ENCODE peak calls at places on chromosomes 13 and 19, in ten cellular contexts. One of them, this sample, is unnamed. For H3K36me3, the result is how much of the 10 kb centered on the place peaks cover.

GRCh38 chr19:33134571-33135041 is 2.7 kb downstream of the WDR88 start:
- DNase-seq in cardiac muscle cell: no peak
- DNase-seq in kidney: peak
- DNase-seq in adrenal gland: no peak
- DNase-seq in psoas muscle: no peak
- DNase-seq in tibial nerve: no peak
- DNase-seq in GM23338: peak
- DNase-seq in PC-3: no peak
- DNase-seq in effector memory CD4-positive, alpha-beta T cell: no peak
- DNase-seq in Karpas-422: no peak
- DNase-seq in this sample: no peak

GRCh38 chr19:9835507-9835949 is 410 bp downstream of the PIN1 start:
- DNase-seq in psoas muscle: no peak
- DNase-seq in tibial nerve: no peak
- DNase-seq in effector memory CD4-positive, alpha-beta T cell: no peak
- DNase-seq in adrenal gland: no peak
- DNase-seq in Karpas-422: peak
- DNase-seq in cardiac muscle cell: no peak
- DNase-seq in PC-3: no peak
- DNase-seq in GM23338: no peak
- DNase-seq in kidney: no peak
- DNase-seq in this sample: no peak

GRCh38 chr19:30062331-30063183 is 120.5 kb downstream of the URI1 start:
- DNase-seq in PC-3: no peak
- DNase-seq in tibial nerve: no peak
- DNase-seq in effector memory CD4-positive, alpha-beta T cell: no peak
- DNase-seq in psoas muscle: no peak
- DNase-seq in Karpas-422: no peak
- DNase-seq in cardiac muscle cell: no peak
- DNase-seq in kidney: peak
- DNase-seq in adrenal gland: no peak
- DNase-seq in GM23338: no peak
- DNase-seq in this sample: no peak

GRCh38 chr13:106486287-106486686 is 49.2 kb downstream of the EFNB2 start:
- DNase-seq in PC-3: no peak
- DNase-seq in effector memory CD4-positive, alpha-beta T cell: no peak
- DNase-seq in cardiac muscle cell: no peak
- DNase-seq in tibial nerve: no peak
- DNase-seq in GM23338: no peak
- DNase-seq in psoas muscle: no peak
- DNase-seq in Karpas-422: no peak
- DNase-seq in adrenal gland: no peak
- DNase-seq in kidney: no peak
- DNase-seq in this sample: no peak

GRCh38 chr13:65965496-65965895 is 1264.6 kb downstream of the PCDH9 start:
- DNase-seq in cardiac muscle cell: no peak
- DNase-seq in tibial nerve: no peak
- DNase-seq in psoas muscle: no peak
- DNase-seq in kidney: no peak
- DNase-seq in Karpas-422: no peak
- DNase-seq in effector memory CD4-positive, alpha-beta T cell: no peak
- DNase-seq in PC-3: peak
- DNase-seq in GM23338: no peak
- DNase-seq in adrenal gland: no peak
- DNase-seq in this sample: no peak

GRCh38 chr19:13597625-13598024 is 91.3 kb upstream of the CACNA1A start:
- DNase-seq in PC-3: peak
- DNase-seq in GM23338: peak
- DNase-seq in cardiac muscle cell: peak
- DNase-seq in tibial nerve: no peak
- DNase-seq in effector memory CD4-positive, alpha-beta T cell: peak
- DNase-seq in kidney: no peak
- DNase-seq in Karpas-422: peak
- DNase-seq in adrenal gland: peak
- DNase-seq in psoas muscle: no peak
- DNase-seq in this sample: peak

GRCh38 chr13:36163809-36164308 is 32.7 kb upstream of the DCLK1 start:
- DNase-seq in cardiac muscle cell: peak
- DNase-seq in GM23338: peak
- DNase-seq in Karpas-422: no peak
- DNase-seq in psoas muscle: peak
- DNase-seq in kidney: peak
- DNase-seq in tibial nerve: peak
- DNase-seq in adrenal gland: peak
- DNase-seq in PC-3: peak
- DNase-seq in effector memory CD4-positive, alpha-beta T cell: no peak
- DNase-seq in this sample: peak

GRCh38 chr13:45073809-45074208 is 46.5 kb upstream of the GTF2F2 start:
- DNase-seq in GM23338: peak
- DNase-seq in effector memory CD4-positive, alpha-beta T cell: no peak
- DNase-seq in adrenal gland: no peak
- DNase-seq in kidney: no peak
- DNase-seq in Karpas-422: peak
- DNase-seq in cardiac muscle cell: no peak
- DNase-seq in psoas muscle: no peak
- DNase-seq in tibial nerve: no peak
- DNase-seq in PC-3: no peak
- DNase-seq in this sample: no peak

GRCh38 chr13:29556742-29557141 is 38.7 kb downstream of the SLC7A1 start:
- DNase-seq in cardiac muscle cell: no peak
- DNase-seq in Karpas-422: no peak
- DNase-seq in effector memory CD4-positive, alpha-beta T cell: no peak
- DNase-seq in adrenal gland: no peak
- DNase-seq in psoas muscle: no peak
- DNase-seq in kidney: no peak
- DNase-seq in PC-3: no peak
- DNase-seq in tibial nerve: no peak
- DNase-seq in GM23338: no peak
- DNase-seq in this sample: no peak

GRCh38 chr13:74443623-74444022 is 309.4 kb upstream of the KLF12 start:
- DNase-seq in adrenal gland: peak
- DNase-seq in kidney: no peak
- DNase-seq in tibial nerve: no peak
- DNase-seq in PC-3: peak
- DNase-seq in cardiac muscle cell: no peak
- DNase-seq in psoas muscle: no peak
- DNase-seq in effector memory CD4-positive, alpha-beta T cell: no peak
- DNase-seq in Karpas-422: no peak
- DNase-seq in GM23338: no peak
- DNase-seq in this sample: no peak

GRCh38 chr19:49555600-49556411 is 24.6 kb downstream of the NOSIP start:
- DNase-seq in PC-3: peak
- DNase-seq in tibial nerve: peak
- DNase-seq in adrenal gland: peak
- DNase-seq in Karpas-422: peak
- DNase-seq in kidney: peak
- DNase-seq in effector memory CD4-positive, alpha-beta T cell: peak
- DNase-seq in GM23338: peak
- DNase-seq in psoas muscle: peak
- DNase-seq in cardiac muscle cell: peak
- DNase-seq in this sample: peak

GRCh38 chr19:41939861-41940442 is 11.7 kb upstream of the ERFL start:
- DNase-seq in PC-3: no peak
- DNase-seq in effector memory CD4-positive, alpha-beta T cell: peak
- DNase-seq in psoas muscle: no peak
- DNase-seq in kidney: peak
- DNase-seq in GM23338: peak
- DNase-seq in cardiac muscle cell: peak
- DNase-seq in tibial nerve: no peak
- DNase-seq in Karpas-422: peak
- DNase-seq in adrenal gland: no peak
- DNase-seq in this sample: no peak

DNA sequence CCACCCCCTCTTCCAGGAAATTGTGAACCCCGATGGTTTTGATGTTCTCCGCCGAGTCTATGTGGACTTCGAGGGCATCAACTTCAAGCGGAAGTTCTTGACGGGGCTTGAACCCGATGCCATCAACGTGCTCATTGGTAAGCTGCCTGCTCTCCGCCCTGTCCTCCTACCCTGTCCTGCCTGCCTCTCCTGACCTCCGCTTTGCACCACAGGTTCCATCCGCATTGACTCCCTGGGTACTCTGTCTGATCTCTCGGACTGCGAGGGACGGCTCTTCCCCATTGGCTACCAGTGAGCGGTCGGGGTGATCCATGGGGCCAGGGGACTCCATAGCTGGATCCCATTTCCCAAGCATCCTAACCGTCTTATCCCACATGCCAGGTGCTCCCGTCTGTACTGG is 11.9 kb downstream of the IGFLR1 start:
- DNase-seq in PC-3: no peak
- DNase-seq in effector memory CD4-positive, alpha-beta T cell: no peak
- DNase-seq in cardiac muscle cell: no peak
- DNase-seq in tibial nerve: no peak
- DNase-seq in adrenal gland: no peak
- DNase-seq in kidney: no peak
- DNase-seq in psoas muscle: peak
- DNase-seq in GM23338: no peak
- DNase-seq in Karpas-422: no peak
- DNase-seq in this sample: no peak
- H3K36me3 ChIP-seq in PC-3: under half
- H3K36me3 ChIP-seq in effector memory CD4-positive, alpha-beta T cell: half or more
- H3K36me3 ChIP-seq in cardiac muscle cell: half or more
- H3K36me3 ChIP-seq in tibial nerve: half or more
- H3K36me3 ChIP-seq in adrenal gland: half or more
- H3K36me3 ChIP-seq in kidney: half or more
- H3K36me3 ChIP-seq in psoas muscle: under half
- H3K36me3 ChIP-seq in GM23338: under half
- H3K36me3 ChIP-seq in Karpas-422: under half
- H3K36me3 ChIP-seq in this sample: under half

GRCh38 chr19:46378268-46378667 is 31.4 kb downstream of the PPP5C start:
- DNase-seq in kidney: no peak
- DNase-seq in adrenal gland: no peak
- DNase-seq in cardiac muscle cell: no peak
- DNase-seq in PC-3: no peak
- DNase-seq in Karpas-422: no peak
- DNase-seq in psoas muscle: no peak
- DNase-seq in GM23338: no peak
- DNase-seq in tibial nerve: no peak
- DNase-seq in effector memory CD4-positive, alpha-beta T cell: no peak
- DNase-seq in this sample: no peak

GRCh38 chr19:46373573-46374359 is 26.9 kb downstream of the PPP5C start:
- DNase-seq in psoas muscle: peak
- DNase-seq in Karpas-422: no peak
- DNase-seq in tibial nerve: no peak
- DNase-seq in adrenal gland: peak
- DNase-seq in cardiac muscle cell: no peak
- DNase-seq in PC-3: peak
- DNase-seq in kidney: peak
- DNase-seq in GM23338: peak
- DNase-seq in effector memory CD4-positive, alpha-beta T cell: no peak
- DNase-seq in this sample: peak

GRCh38 chr19:46372901-46373572 is 26.1 kb downstream of the PPP5C start:
- DNase-seq in PC-3: peak
- DNase-seq in tibial nerve: no peak
- DNase-seq in Karpas-422: no peak
- DNase-seq in cardiac muscle cell: no peak
- DNase-seq in adrenal gland: no peak
- DNase-seq in GM23338: peak
- DNase-seq in effector memory CD4-positive, alpha-beta T cell: no peak
- DNase-seq in psoas muscle: no peak
- DNase-seq in kidney: peak
- DNase-seq in this sample: no peak

GRCh38 chr19:46374526-46375475 is 27.9 kb downstream of the PPP5C start:
- DNase-seq in psoas muscle: no peak
- DNase-seq in Karpas-422: no peak
- DNase-seq in cardiac muscle cell: no peak
- DNase-seq in adrenal gland: no peak
- DNase-seq in kidney: no peak
- DNase-seq in GM23338: no peak
- DNase-seq in effector memory CD4-positive, alpha-beta T cell: no peak
- DNase-seq in tibial nerve: no peak
- DNase-seq in PC-3: no peak
- DNase-seq in this sample: no peak

GRCh38 chr19:46376241-46377153 is 29.6 kb downstream of the PPP5C start:
- DNase-seq in adrenal gland: no peak
- DNase-seq in GM23338: no peak
- DNase-seq in psoas muscle: no peak
- DNase-seq in effector memory CD4-positive, alpha-beta T cell: no peak
- DNase-seq in PC-3: no peak
- DNase-seq in kidney: peak
- DNase-seq in tibial nerve: no peak
- DNase-seq in cardiac muscle cell: no peak
- DNase-seq in Karpas-422: no peak
- DNase-seq in this sample: no peak
- H3K36me3 ChIP-seq in adrenal gland: half or more
- H3K36me3 ChIP-seq in GM23338: under half
- H3K36me3 ChIP-seq in psoas muscle: under half
- H3K36me3 ChIP-seq in effector memory CD4-positive, alpha-beta T cell: under half
- H3K36me3 ChIP-seq in PC-3: under half
- H3K36me3 ChIP-seq in kidney: under half
- H3K36me3 ChIP-seq in tibial nerve: half or more
- H3K36me3 ChIP-seq in cardiac muscle cell: under half
- H3K36me3 ChIP-seq in Karpas-422: under half
- H3K36me3 ChIP-seq in this sample: under half

DNA sequence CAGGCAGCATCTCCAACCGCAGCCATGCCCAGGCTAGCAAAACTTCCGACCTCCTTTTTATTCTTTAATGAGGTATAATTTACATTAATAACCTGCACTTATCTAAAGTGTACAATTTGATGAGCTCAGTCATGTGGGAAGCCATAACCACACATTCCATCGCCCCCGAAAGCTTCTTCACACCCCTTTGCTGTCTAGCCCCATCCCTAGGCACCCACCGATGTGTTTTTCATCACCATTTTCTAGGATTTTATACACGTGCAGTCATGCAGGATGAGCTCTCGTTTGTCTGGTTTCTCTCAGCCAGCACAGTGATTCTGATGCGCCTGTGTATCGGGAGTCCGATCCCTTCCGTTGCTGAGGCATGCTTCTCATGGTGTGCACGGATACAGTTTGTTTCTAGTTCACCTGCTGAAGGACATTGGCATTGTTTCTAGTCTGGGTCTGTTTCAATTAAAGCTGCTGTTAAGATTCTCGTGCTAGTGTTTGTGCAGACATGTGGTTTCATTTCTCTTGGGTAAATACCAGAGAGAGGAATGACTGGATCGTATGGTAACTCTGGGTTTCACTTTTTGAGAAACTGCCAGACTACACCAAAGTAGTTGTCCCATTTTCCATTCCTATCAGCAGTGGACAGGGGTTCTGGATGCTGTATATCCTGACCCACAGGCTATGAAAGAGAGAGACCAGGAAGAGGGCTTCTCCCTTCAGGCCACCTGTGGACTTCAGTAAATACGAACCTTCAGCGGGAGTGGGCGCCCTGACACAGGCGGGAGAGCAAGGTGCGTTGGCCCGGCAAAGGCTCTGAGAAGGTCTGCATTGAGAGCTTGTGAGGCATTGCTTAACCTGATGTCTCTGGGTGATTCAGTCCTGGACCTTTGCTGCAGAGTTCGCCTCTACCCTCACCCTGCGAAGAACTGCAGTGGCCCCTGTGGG is 4.9 kb downstream of the AP1M1 start:
- DNase-seq in cardiac muscle cell: no peak
- DNase-seq in adrenal gland: no peak
- DNase-seq in PC-3: no peak
- DNase-seq in tibial nerve: no peak
- DNase-seq in effector memory CD4-positive, alpha-beta T cell: no peak
- DNase-seq in GM23338: no peak
- DNase-seq in Karpas-422: no peak
- DNase-seq in psoas muscle: no peak
- DNase-seq in kidney: no peak
- DNase-seq in this sample: no peak
- H3K36me3 ChIP-seq in cardiac muscle cell: under half
- H3K36me3 ChIP-seq in adrenal gland: under half
- H3K36me3 ChIP-seq in PC-3: under half
- H3K36me3 ChIP-seq in tibial nerve: half or more
- H3K36me3 ChIP-seq in effector memory CD4-positive, alpha-beta T cell: under half
- H3K36me3 ChIP-seq in GM23338: under half
- H3K36me3 ChIP-seq in Karpas-422: under half
- H3K36me3 ChIP-seq in psoas muscle: under half
- H3K36me3 ChIP-seq in kidney: under half
- H3K36me3 ChIP-seq in this sample: under half

GRCh38 chr19:38705197-38706019 is 38.9 kb downstream of the CAPN12 start:
- DNase-seq in cardiac muscle cell: no peak
- DNase-seq in effector memory CD4-positive, alpha-beta T cell: no peak
- DNase-seq in kidney: peak
- DNase-seq in psoas muscle: no peak
- DNase-seq in PC-3: no peak
- DNase-seq in adrenal gland: no peak
- DNase-seq in tibial nerve: no peak
- DNase-seq in Karpas-422: no peak
- DNase-seq in GM23338: no peak
- DNase-seq in this sample: no peak
- H3K36me3 ChIP-seq in cardiac muscle cell: half or more
- H3K36me3 ChIP-seq in effector memory CD4-positive, alpha-beta T cell: half or more
- H3K36me3 ChIP-seq in kidney: half or more
- H3K36me3 ChIP-seq in psoas muscle: under half
- H3K36me3 ChIP-seq in PC-3: half or more
- H3K36me3 ChIP-seq in adrenal gland: half or more
- H3K36me3 ChIP-seq in tibial nerve: half or more
- H3K36me3 ChIP-seq in Karpas-422: under half
- H3K36me3 ChIP-seq in GM23338: under half
- H3K36me3 ChIP-seq in this sample: under half